ENCODE peak calls at places on chromosomes 11 and 22, in five cellular contexts. One of them, this sample, is unnamed.

GRCh38 chr22:38205261-38206128 is 3.7 kb downstream of the MAFF start:
- DNase-seq in IMR-90: peak; percentile 79
- DNase-seq in mammary epithelial cell: no peak
- DNase-seq in MM.1S: no peak
- DNase-seq in neural progenitor cell: no peak
- DNase-seq in this sample: peak; percentile 78

GRCh38 chr11:65504671-65505433 is 6.0 kb downstream of the MALAT1 start:
- DNase-seq in IMR-90: peak; percentile 46
- DNase-seq in mammary epithelial cell: no peak
- DNase-seq in MM.1S: peak; percentile 36
- DNase-seq in neural progenitor cell: no peak
- DNase-seq in this sample: peak; percentile 45

GRCh38 chr22:17807571-17808410 is 33.5 kb upstream of the BID start:
- DNase-seq in IMR-90: peak; percentile 69
- DNase-seq in mammary epithelial cell: no peak
- DNase-seq in MM.1S: no peak
- DNase-seq in neural progenitor cell: no peak
- DNase-seq in this sample: peak; percentile 33

GRCh38 chr11:103898065-103898464 is 138.4 kb upstream of the DDI1 start:
- DNase-seq in IMR-90: no peak
- DNase-seq in mammary epithelial cell: peak; percentile 16
- DNase-seq in MM.1S: peak; percentile 63
- DNase-seq in neural progenitor cell: no peak
- DNase-seq in this sample: no peak

GRCh38 chr11:33691051-33691864 is 9.4 kb downstream of the C11orf91 start:
- DNase-seq in IMR-90: no peak
- DNase-seq in mammary epithelial cell: no peak
- DNase-seq in MM.1S: no peak
- DNase-seq in neural progenitor cell: no peak
- DNase-seq in this sample: no peak

GRCh38 chr11:120337896-120338840 is 2.0 kb downstream of the ARHGEF12 start:
- DNase-seq in IMR-90: peak; percentile 59
- DNase-seq in mammary epithelial cell: no peak
- DNase-seq in MM.1S: peak; percentile 34
- DNase-seq in neural progenitor cell: peak; percentile 16
- DNase-seq in this sample: peak; percentile 62

GRCh38 chr11:72932132-72932570 is 117.9 kb downstream of the ATG16L2 start:
- DNase-seq in IMR-90: peak; percentile 72
- DNase-seq in mammary epithelial cell: peak; percentile 39
- DNase-seq in MM.1S: no peak
- DNase-seq in neural progenitor cell: no peak
- DNase-seq in this sample: peak; percentile 24

GRCh38 chr11:69362315-69362714 is 68.4 kb downstream of the MYEOV start:
- DNase-seq in IMR-90: no peak
- DNase-seq in mammary epithelial cell: no peak
- DNase-seq in MM.1S: no peak
- DNase-seq in neural progenitor cell: no peak
- DNase-seq in this sample: no peak

GRCh38 chr11:36034572-36035331 is 90.9 kb downstream of the LDLRAD3 start:
- DNase-seq in IMR-90: peak; percentile 90
- DNase-seq in mammary epithelial cell: peak; percentile 79
- DNase-seq in MM.1S: no peak
- DNase-seq in neural progenitor cell: no peak
- DNase-seq in this sample: peak; percentile 84

GRCh38 chr11:46410021-46410420 is 18.4 kb upstream of the CHRM4 start:
- DNase-seq in IMR-90: no peak
- DNase-seq in mammary epithelial cell: no peak
- DNase-seq in MM.1S: no peak
- DNase-seq in neural progenitor cell: peak; percentile 79
- DNase-seq in this sample: no peak

GRCh38 chr22:28231423-28231822 is 312.4 kb upstream of the PITPNB start:
- DNase-seq in IMR-90: peak; percentile 52
- DNase-seq in mammary epithelial cell: no peak
- DNase-seq in MM.1S: no peak
- DNase-seq in neural progenitor cell: peak; percentile 84
- DNase-seq in this sample: peak; percentile 60

GRCh38 chr11:115226556-115226955 is 277.7 kb downstream of the CADM1 start:
- DNase-seq in IMR-90: peak; percentile 84
- DNase-seq in mammary epithelial cell: peak; percentile 27
- DNase-seq in MM.1S: no peak
- DNase-seq in neural progenitor cell: peak; percentile 66
- DNase-seq in this sample: peak; percentile 1

GRCh38 chr11:29432719-29433325 is 584.0 kb downstream of the KCNA4 start:
- DNase-seq in IMR-90: peak; percentile 6
- DNase-seq in mammary epithelial cell: peak; percentile 5
- DNase-seq in MM.1S: peak; percentile 14
- DNase-seq in neural progenitor cell: peak; percentile 24
- DNase-seq in this sample: peak; percentile 67

GRCh38 chr22:42434748-42435425 is 2.7 kb upstream of the NFAM1 start:
- DNase-seq in IMR-90: no peak
- DNase-seq in mammary epithelial cell: no peak
- DNase-seq in MM.1S: no peak
- DNase-seq in neural progenitor cell: no peak
- DNase-seq in this sample: no peak

GRCh38 chr11:130858215-130858614 is 58.1 kb downstream of the SNX19 start:
- DNase-seq in IMR-90: no peak
- DNase-seq in mammary epithelial cell: no peak
- DNase-seq in MM.1S: peak; percentile 9
- DNase-seq in neural progenitor cell: no peak
- DNase-seq in this sample: no peak

GRCh38 chr11:61392991-61393595 is 706 bp downstream of the TMEM216 start:
- DNase-seq in IMR-90: peak; percentile 34
- DNase-seq in mammary epithelial cell: no peak
- DNase-seq in MM.1S: peak; percentile 34
- DNase-seq in neural progenitor cell: peak; percentile 22
- DNase-seq in this sample: peak; percentile 31

GRCh38 chr11:122797651-122798050 is 40.6 kb upstream of the CRTAM start:
- DNase-seq in IMR-90: no peak
- DNase-seq in mammary epithelial cell: no peak
- DNase-seq in MM.1S: no peak
- DNase-seq in neural progenitor cell: no peak
- DNase-seq in this sample: peak; percentile 38

GRCh38 chr11:19577391-19577831 is 135.2 kb upstream of the NAV2 start:
- DNase-seq in IMR-90: no peak
- DNase-seq in mammary epithelial cell: no peak
- DNase-seq in MM.1S: no peak
- DNase-seq in neural progenitor cell: no peak
- DNase-seq in this sample: peak; percentile 31

GRCh38 chr11:126647735-126648134 is 292.2 kb downstream of the ST3GAL4 start:
- DNase-seq in IMR-90: peak; percentile 87
- DNase-seq in mammary epithelial cell: peak; percentile 92
- DNase-seq in MM.1S: no peak
- DNase-seq in neural progenitor cell: peak; percentile 30
- DNase-seq in this sample: peak; percentile 83

GRCh38 chr11:96465537-96465936 is 75.7 kb downstream of the JRKL start:
- DNase-seq in IMR-90: no peak
- DNase-seq in mammary epithelial cell: no peak
- DNase-seq in MM.1S: no peak
- DNase-seq in neural progenitor cell: no peak
- DNase-seq in this sample: no peak

GRCh38 chr22:50247748-50248147 is 2.9 kb upstream of the TUBGCP6 start:
- DNase-seq in IMR-90: peak; percentile 61
- DNase-seq in mammary epithelial cell: no peak
- DNase-seq in MM.1S: peak; percentile 91
- DNase-seq in neural progenitor cell: peak; percentile 66
- DNase-seq in this sample: peak; percentile 31

GRCh38 chr11:105109855-105110750 is 29.5 kb downstream of the CARD18 start:
- DNase-seq in IMR-90: peak; percentile 38
- DNase-seq in mammary epithelial cell: no peak
- DNase-seq in MM.1S: no peak
- DNase-seq in neural progenitor cell: no peak
- DNase-seq in this sample: peak; percentile 57

GRCh38 chr22:18148508-18148965 is 1.4 kb upstream of the USP18 start:
- DNase-seq in IMR-90: no peak
- DNase-seq in mammary epithelial cell: no peak
- DNase-seq in MM.1S: no peak
- DNase-seq in neural progenitor cell: no peak
- DNase-seq in this sample: no peak

GRCh38 chr11:23021287-23021863 is 161.1 kb upstream of the CCDC179 start:
- DNase-seq in IMR-90: peak; percentile 51
- DNase-seq in mammary epithelial cell: no peak
- DNase-seq in MM.1S: peak; percentile 34
- DNase-seq in neural progenitor cell: peak; percentile 59
- DNase-seq in this sample: peak; percentile 78

GRCh38 chr22:44930016-44930710 is 79.6 kb downstream of the PHF21B start:
- DNase-seq in IMR-90: no peak
- DNase-seq in mammary epithelial cell: no peak
- DNase-seq in MM.1S: no peak
- DNase-seq in neural progenitor cell: no peak
- DNase-seq in this sample: no peak

GRCh38 chr11:118998822-118999221 is 884 bp downstream of the CENATAC start:
- DNase-seq in IMR-90: peak; percentile 72
- DNase-seq in mammary epithelial cell: peak; percentile 80
- DNase-seq in MM.1S: no peak
- DNase-seq in neural progenitor cell: peak; percentile 53
- DNase-seq in this sample: peak; percentile 50

GRCh38 chr22:24133187-24133965 is 47.9 kb upstream of the SUSD2 start:
- DNase-seq in IMR-90: peak; percentile 41
- DNase-seq in mammary epithelial cell: no peak
- DNase-seq in MM.1S: no peak
- DNase-seq in neural progenitor cell: no peak
- DNase-seq in this sample: no peak

GRCh38 chr22:20565079-20565734 is 57.8 kb downstream of the MED15 start:
- DNase-seq in IMR-90: peak; percentile 84
- DNase-seq in mammary epithelial cell: no peak
- DNase-seq in MM.1S: no peak
- DNase-seq in neural progenitor cell: no peak
- DNase-seq in this sample: no peak

GRCh38 chr11:119832536-119832935 is 103.5 kb upstream of the NECTIN1 start:
- DNase-seq in IMR-90: peak; percentile 5
- DNase-seq in mammary epithelial cell: no peak
- DNase-seq in MM.1S: no peak
- DNase-seq in neural progenitor cell: peak; percentile 36
- DNase-seq in this sample: peak; percentile 20

GRCh38 chr11:128567130-128567529 is 20.2 kb downstream of the ETS1 start:
- DNase-seq in IMR-90: no peak
- DNase-seq in mammary epithelial cell: no peak
- DNase-seq in MM.1S: no peak
- DNase-seq in neural progenitor cell: no peak
- DNase-seq in this sample: no peak
- H3K4me1 ChIP-seq in IMR-90: no peaks in the 10 kb centered on the region
- H3K4me1 ChIP-seq in mammary epithelial cell: peaks cover 12% of the 10 kb centered on the region
- H3K4me1 ChIP-seq in MM.1S: no peaks in the 10 kb centered on the region
- H3K4me1 ChIP-seq in neural progenitor cell: peaks cover 11% of the 10 kb centered on the region
- H3K4me1 ChIP-seq in this sample: peaks cover 6% of the 10 kb centered on the region

GRCh38 chr11:1915795-1916131 is 3.7 kb upstream of the TNNT3 start:
- DNase-seq in IMR-90: no peak
- DNase-seq in mammary epithelial cell: no peak
- DNase-seq in MM.1S: no peak
- DNase-seq in neural progenitor cell: no peak
- DNase-seq in this sample: no peak

GRCh38 chr11:1917523-1918435 is 1.7 kb upstream of the TNNT3 start:
- DNase-seq in IMR-90: no peak
- DNase-seq in mammary epithelial cell: no peak
- DNase-seq in MM.1S: no peak
- DNase-seq in neural progenitor cell: peak; percentile 42
- DNase-seq in this sample: no peak

GRCh38 chr11:1916986-1917522 is 2.4 kb upstream of the TNNT3 start:
- DNase-seq in IMR-90: no peak
- DNase-seq in mammary epithelial cell: no peak
- DNase-seq in MM.1S: no peak
- DNase-seq in neural progenitor cell: no peak
- DNase-seq in this sample: no peak

GRCh38 chr11:1918436-1919315 is 827 bp upstream of the TNNT3 start:
- DNase-seq in IMR-90: no peak
- DNase-seq in mammary epithelial cell: no peak
- DNase-seq in MM.1S: no peak
- DNase-seq in neural progenitor cell: no peak
- DNase-seq in this sample: no peak

DNA sequence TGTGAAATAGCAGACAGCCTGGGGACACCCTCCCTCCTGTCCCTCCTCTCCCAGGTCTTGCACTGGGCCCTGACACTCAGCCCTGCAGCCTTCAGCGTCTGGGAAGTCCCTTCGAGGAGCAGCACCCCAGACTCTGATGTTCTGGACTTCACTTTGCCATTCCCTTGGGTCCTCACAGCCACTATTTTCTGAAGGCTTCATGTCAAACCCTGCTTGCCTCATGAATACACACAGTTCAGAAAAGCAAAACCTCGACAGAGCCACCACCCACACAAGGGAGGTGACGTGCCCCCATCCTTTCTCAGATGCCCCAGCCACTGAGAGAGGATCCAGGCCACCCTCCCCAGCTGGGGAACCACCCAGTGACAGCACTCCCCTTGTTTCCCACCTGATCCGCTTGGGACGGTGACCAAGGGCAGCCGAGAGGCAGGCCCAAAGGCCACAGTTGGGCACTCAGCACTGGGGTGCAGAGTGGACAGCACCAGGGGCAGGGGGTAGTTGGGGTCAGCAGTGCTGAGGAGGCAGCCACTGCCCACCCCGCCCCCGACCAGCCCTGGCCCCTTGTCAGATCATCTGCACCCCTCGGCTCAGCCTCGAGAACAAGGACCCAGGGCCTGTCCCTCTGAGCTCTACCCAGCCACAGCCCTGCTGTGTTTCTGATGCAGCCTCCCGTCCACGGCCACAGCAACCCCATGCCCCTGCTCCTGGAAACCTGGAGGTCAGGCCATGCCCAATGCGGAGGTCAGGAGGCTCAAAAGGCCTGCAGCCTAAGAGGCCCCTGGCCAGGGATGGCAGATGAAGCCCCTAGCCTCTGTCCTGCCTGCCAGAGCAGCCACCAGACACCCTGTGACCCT is 3.1 kb upstream of the TNNT3 start:
- DNase-seq in IMR-90: no peak
- DNase-seq in mammary epithelial cell: no peak
- DNase-seq in MM.1S: no peak
- DNase-seq in neural progenitor cell: no peak
- DNase-seq in this sample: no peak
- H3K9ac ChIP-seq in IMR-90: no peak overlapping the region
- H3K9ac ChIP-seq in mammary epithelial cell: no peak overlapping the region
- H3K9ac ChIP-seq in MM.1S: no peak overlapping the region
- H3K9ac ChIP-seq in neural progenitor cell: no peak overlapping the region
- H3K9ac ChIP-seq in this sample: peak overlapping the region; percentile 45

GRCh38 chr11:14446701-14447169 is 52.9 kb downstream of the COPB1 start:
- DNase-seq in IMR-90: peak; percentile 70
- DNase-seq in mammary epithelial cell: peak; percentile 37
- DNase-seq in MM.1S: no peak
- DNase-seq in neural progenitor cell: no peak
- DNase-seq in this sample: peak; percentile 47
- H3K4me1 ChIP-seq in IMR-90: peaks cover 3% of the 10 kb centered on the region
- H3K4me1 ChIP-seq in mammary epithelial cell: peaks cover 36% of the 10 kb centered on the region
- H3K4me1 ChIP-seq in MM.1S: peaks cover 6% of the 10 kb centered on the region
- H3K4me1 ChIP-seq in neural progenitor cell: no peaks in the 10 kb centered on the region
- H3K4me1 ChIP-seq in this sample: peaks cover 55% of the 10 kb centered on the region

DNA sequence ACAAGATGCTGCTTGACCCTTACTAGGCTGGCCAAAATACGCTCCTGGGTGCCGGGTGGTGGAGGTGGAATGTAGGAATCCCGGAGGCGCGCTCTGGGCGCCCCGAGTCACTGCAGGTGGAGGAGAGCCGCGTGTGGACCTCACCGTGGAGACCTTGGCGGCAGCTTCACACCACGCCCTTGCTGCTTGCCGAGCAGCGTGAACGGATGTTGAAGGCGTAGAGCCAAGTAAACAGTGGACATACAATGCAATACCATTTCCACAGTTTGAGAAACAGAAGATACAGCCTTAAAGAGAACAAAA is 1.3 kb downstream of the NCR3LG1 start:
- DNase-seq in IMR-90: peak; percentile 34
- DNase-seq in mammary epithelial cell: peak; percentile 45
- DNase-seq in MM.1S: peak; percentile 22
- DNase-seq in neural progenitor cell: peak; percentile 42
- DNase-seq in this sample: peak; percentile 66
- H3K9ac ChIP-seq in IMR-90: peak overlapping the region; percentile 58
- H3K9ac ChIP-seq in mammary epithelial cell: peak overlapping the region; percentile 76
- H3K9ac ChIP-seq in MM.1S: no peak overlapping the region
- H3K9ac ChIP-seq in neural progenitor cell: no peak overlapping the region
- H3K9ac ChIP-seq in this sample: peak overlapping the region; percentile 81

This sample was measured in adipocyte.